ENCODE peak calls at places on chromosomes 16 and 17, in nine cellular contexts. One of them, this sample, is unnamed.

GRCh38 chr17:15882058-15882720 is 62.7 kb upstream of the ADORA2B start:
- DNase-seq in ELR: peak
- DNase-seq in GM04503: no peak
- DNase-seq in hepatic stellate cell: no peak
- DNase-seq in DND-41: no peak
- DNase-seq in cardiac muscle cell: no peak
- DNase-seq in Daoy: no peak
- DNase-seq in T-helper 1 cell: no peak
- DNase-seq in ACHN: no peak
- DNase-seq in this sample: no peak

GRCh38 chr16:79843631-79844043 is 243.1 kb upstream of the MAF start:
- DNase-seq in ELR: no peak
- DNase-seq in GM04503: no peak
- DNase-seq in hepatic stellate cell: no peak
- DNase-seq in DND-41: no peak
- DNase-seq in cardiac muscle cell: no peak
- DNase-seq in Daoy: no peak
- DNase-seq in T-helper 1 cell: peak
- DNase-seq in ACHN: no peak
- DNase-seq in this sample: no peak

GRCh38 chr16:85123891-85124635 is 11.8 kb upstream of the CIBAR2 start:
- DNase-seq in ELR: peak
- DNase-seq in GM04503: peak
- DNase-seq in hepatic stellate cell: peak
- DNase-seq in DND-41: no peak
- DNase-seq in cardiac muscle cell: no peak
- DNase-seq in Daoy: peak
- DNase-seq in T-helper 1 cell: no peak
- DNase-seq in ACHN: no peak
- DNase-seq in this sample: no peak

GRCh38 chr17:77613181-77613580 is 345.3 kb upstream of the TNRC6C start:
- DNase-seq in ELR: peak
- DNase-seq in GM04503: no peak
- DNase-seq in hepatic stellate cell: no peak
- DNase-seq in DND-41: no peak
- DNase-seq in cardiac muscle cell: no peak
- DNase-seq in Daoy: no peak
- DNase-seq in T-helper 1 cell: no peak
- DNase-seq in ACHN: no peak
- DNase-seq in this sample: no peak

GRCh38 chr17:1124238-1124699 is 55.5 kb downstream of the ABR start:
- DNase-seq in ELR: no peak
- DNase-seq in GM04503: no peak
- DNase-seq in hepatic stellate cell: no peak
- DNase-seq in DND-41: no peak
- DNase-seq in cardiac muscle cell: no peak
- DNase-seq in Daoy: no peak
- DNase-seq in T-helper 1 cell: no peak
- DNase-seq in ACHN: no peak
- DNase-seq in this sample: no peak

GRCh38 chr16:55929184-55929583 is 54.0 kb upstream of the CES5A start:
- DNase-seq in ELR: no peak
- DNase-seq in GM04503: no peak
- DNase-seq in hepatic stellate cell: no peak
- DNase-seq in DND-41: no peak
- DNase-seq in cardiac muscle cell: no peak
- DNase-seq in Daoy: no peak
- DNase-seq in T-helper 1 cell: no peak
- DNase-seq in ACHN: no peak
- DNase-seq in this sample: no peak

GRCh38 chr16:66878067-66878466 is 2.2 kb upstream of the PDP2 start:
- DNase-seq in ELR: peak
- DNase-seq in GM04503: no peak
- DNase-seq in hepatic stellate cell: no peak
- DNase-seq in DND-41: peak
- DNase-seq in cardiac muscle cell: no peak
- DNase-seq in Daoy: peak
- DNase-seq in T-helper 1 cell: peak
- DNase-seq in ACHN: no peak
- DNase-seq in this sample: no peak

GRCh38 chr17:2192367-2193028 is 111.1 kb downstream of the SMG6 start:
- DNase-seq in ELR: peak
- DNase-seq in GM04503: peak
- DNase-seq in hepatic stellate cell: peak
- DNase-seq in DND-41: peak
- DNase-seq in cardiac muscle cell: no peak
- DNase-seq in Daoy: peak
- DNase-seq in T-helper 1 cell: peak
- DNase-seq in ACHN: peak
- DNase-seq in this sample: peak

This sample was measured in A673.